ENCODE peak calls at places on chromosomes 13 and 19, in six cellular contexts. W, F, D, J, Y and K are unnamed samples.

GRCh38 chr13:83372786-83373185 is 509.5 kb downstream of the SLITRK1 start:
- DNase-seq in W (no peak), F (no peak), D (no peak), J (no peak), Y (no peak), K (no peak)

GRCh38 chr13:60431108-60431700 is 34.2 kb downstream of the TDRD3 start:
- DNase-seq in W (no peak), F (peak), D (no peak), J (peak), Y (peak), K (no peak)

GRCh38 chr19:38869836-38870607 is 8.1 kb downstream of the RINL start:
- DNase-seq in W (peak), F (no peak), D (peak), J (no peak), Y (no peak), K (peak)

GRCh38 chr13:32846020-32846451 is 170.2 kb upstream of the KL start:
- DNase-seq in W (no peak), F (peak), D (no peak), J (no peak), Y (no peak), K (no peak)

GRCh38 chr19:862529-863304 is 3.3 kb downstream of the CFD start:
- DNase-seq in W (peak), F (no peak), D (peak), J (no peak), Y (no peak), K (peak)

GRCh38 chr13:112072531-112073244 is 5.7 kb downstream of the SOX1 start:
- DNase-seq in W (no peak), F (peak), D (peak), J (no peak), Y (no peak), K (no peak)

GRCh38 chr13:36904219-36904618 is 15.8 kb downstream of the SMAD9 start:
- DNase-seq in W (no peak), F (peak), D (no peak), J (no peak), Y (peak), K (no peak)

GRCh38 chr19:2494084-2494446 is 18.1 kb downstream of the GADD45B start:
- DNase-seq in W (no peak), F (no peak), D (no peak), J (no peak), Y (no peak), K (peak)

GRCh38 chr19:42216653-42217521 is 590 bp downstream of the DEDD2 start:
- DNase-seq in W (no peak), F (peak), D (peak), J (peak), Y (peak), K (no peak)